ENCODE peak calls at places on chromosomes 1 and 21, in ten cellular contexts. One of them, this sample, is unnamed.

GRCh38 chr21:36282568-36283230 is 37.3 kb upstream of the MORC3 start:
- DNase-seq in A549: no peak
- DNase-seq in GM20000: no peak
- DNase-seq in hepatocyte: no peak
- DNase-seq in neural crest cell: no peak
- DNase-seq in MCF 10A: peak
- DNase-seq in mesothelial cell of epicardium: no peak
- DNase-seq in osteocyte: no peak
- DNase-seq in Peyer's patch: no peak
- DNase-seq in dorsolateral prefrontal cortex: no peak
- DNase-seq in this sample: no peak

GRCh38 chr1:187413770-187414169 is 585.0 kb downstream of the PLA2G4A start:
- DNase-seq in A549: peak
- DNase-seq in GM20000: no peak
- DNase-seq in hepatocyte: no peak
- DNase-seq in neural crest cell: no peak
- DNase-seq in MCF 10A: peak
- DNase-seq in mesothelial cell of epicardium: no peak
- DNase-seq in osteocyte: no peak
- DNase-seq in Peyer's patch: no peak
- DNase-seq in dorsolateral prefrontal cortex: no peak
- DNase-seq in this sample: no peak

GRCh38 chr1:184191181-184191601 is 139.7 kb downstream of the TSEN15 start:
- DNase-seq in A549: no peak
- DNase-seq in GM20000: no peak
- DNase-seq in hepatocyte: peak
- DNase-seq in neural crest cell: no peak
- DNase-seq in MCF 10A: no peak
- DNase-seq in mesothelial cell of epicardium: peak
- DNase-seq in osteocyte: no peak
- DNase-seq in Peyer's patch: peak
- DNase-seq in dorsolateral prefrontal cortex: peak
- DNase-seq in this sample: no peak

GRCh38 chr1:118899340-118899739 is 88.8 kb downstream of the TBX15 start:
- DNase-seq in A549: no peak
- DNase-seq in GM20000: no peak
- DNase-seq in hepatocyte: no peak
- DNase-seq in neural crest cell: no peak
- DNase-seq in MCF 10A: no peak
- DNase-seq in mesothelial cell of epicardium: no peak
- DNase-seq in osteocyte: no peak
- DNase-seq in Peyer's patch: no peak
- DNase-seq in dorsolateral prefrontal cortex: no peak
- DNase-seq in this sample: no peak

GRCh38 chr1:77039739-77040138 is 172.5 kb downstream of the ST6GALNAC5 start:
- DNase-seq in A549: peak
- DNase-seq in GM20000: no peak
- DNase-seq in hepatocyte: peak
- DNase-seq in neural crest cell: no peak
- DNase-seq in MCF 10A: peak
- DNase-seq in mesothelial cell of epicardium: no peak
- DNase-seq in osteocyte: no peak
- DNase-seq in Peyer's patch: no peak
- DNase-seq in dorsolateral prefrontal cortex: peak
- DNase-seq in this sample: no peak

GRCh38 chr1:156797212-156797871 is 19.3 kb downstream of the SH2D2A start:
- DNase-seq in A549: peak
- DNase-seq in GM20000: peak
- DNase-seq in hepatocyte: peak
- DNase-seq in neural crest cell: peak
- DNase-seq in MCF 10A: peak
- DNase-seq in mesothelial cell of epicardium: peak
- DNase-seq in osteocyte: no peak
- DNase-seq in Peyer's patch: peak
- DNase-seq in dorsolateral prefrontal cortex: peak
- DNase-seq in this sample: no peak

GRCh38 chr1:2404142-2404889 is 8.0 kb downstream of the PEX10 start:
- DNase-seq in A549: no peak
- DNase-seq in GM20000: no peak
- DNase-seq in hepatocyte: no peak
- DNase-seq in neural crest cell: no peak
- DNase-seq in MCF 10A: no peak
- DNase-seq in mesothelial cell of epicardium: no peak
- DNase-seq in osteocyte: no peak
- DNase-seq in Peyer's patch: no peak
- DNase-seq in dorsolateral prefrontal cortex: no peak
- DNase-seq in this sample: no peak

GRCh38 chr1:170533331-170533730 is 1.4 kb downstream of the GORAB start:
- DNase-seq in A549: no peak
- DNase-seq in GM20000: no peak
- DNase-seq in hepatocyte: no peak
- DNase-seq in neural crest cell: no peak
- DNase-seq in MCF 10A: no peak
- DNase-seq in mesothelial cell of epicardium: no peak
- DNase-seq in osteocyte: no peak
- DNase-seq in Peyer's patch: no peak
- DNase-seq in dorsolateral prefrontal cortex: no peak
- DNase-seq in this sample: no peak

GRCh38 chr1:66684353-66684752 is 67.9 kb upstream of the DYNLT5 start:
- DNase-seq in A549: no peak
- DNase-seq in GM20000: no peak
- DNase-seq in hepatocyte: no peak
- DNase-seq in neural crest cell: no peak
- DNase-seq in MCF 10A: no peak
- DNase-seq in mesothelial cell of epicardium: no peak
- DNase-seq in osteocyte: no peak
- DNase-seq in Peyer's patch: no peak
- DNase-seq in dorsolateral prefrontal cortex: no peak
- DNase-seq in this sample: no peak

GRCh38 chr1:67817319-67817718 is 15.9 kb downstream of the GNG12 start:
- DNase-seq in A549: no peak
- DNase-seq in GM20000: no peak
- DNase-seq in hepatocyte: peak
- DNase-seq in neural crest cell: no peak
- DNase-seq in MCF 10A: peak
- DNase-seq in mesothelial cell of epicardium: no peak
- DNase-seq in osteocyte: no peak
- DNase-seq in Peyer's patch: peak
- DNase-seq in dorsolateral prefrontal cortex: no peak
- DNase-seq in this sample: no peak

GRCh38 chr1:109773900-109774485 is 10.3 kb upstream of the EPS8L3 start:
- DNase-seq in A549: no peak
- DNase-seq in GM20000: no peak
- DNase-seq in hepatocyte: no peak
- DNase-seq in neural crest cell: no peak
- DNase-seq in MCF 10A: no peak
- DNase-seq in mesothelial cell of epicardium: no peak
- DNase-seq in osteocyte: no peak
- DNase-seq in Peyer's patch: no peak
- DNase-seq in dorsolateral prefrontal cortex: no peak
- DNase-seq in this sample: no peak

GRCh38 chr1:47871799-47872353 is 125.3 kb downstream of the TRABD2B start:
- DNase-seq in A549: peak
- DNase-seq in GM20000: no peak
- DNase-seq in hepatocyte: peak
- DNase-seq in neural crest cell: no peak
- DNase-seq in MCF 10A: peak
- DNase-seq in mesothelial cell of epicardium: no peak
- DNase-seq in osteocyte: no peak
- DNase-seq in Peyer's patch: peak
- DNase-seq in dorsolateral prefrontal cortex: no peak
- DNase-seq in this sample: no peak

GRCh38 chr1:153485880-153486279 is 25.4 kb upstream of the S100A7 start:
- DNase-seq in A549: no peak
- DNase-seq in GM20000: no peak
- DNase-seq in hepatocyte: no peak
- DNase-seq in neural crest cell: no peak
- DNase-seq in MCF 10A: peak
- DNase-seq in mesothelial cell of epicardium: no peak
- DNase-seq in osteocyte: no peak
- DNase-seq in Peyer's patch: no peak
- DNase-seq in dorsolateral prefrontal cortex: no peak
- DNase-seq in this sample: no peak

DNA sequence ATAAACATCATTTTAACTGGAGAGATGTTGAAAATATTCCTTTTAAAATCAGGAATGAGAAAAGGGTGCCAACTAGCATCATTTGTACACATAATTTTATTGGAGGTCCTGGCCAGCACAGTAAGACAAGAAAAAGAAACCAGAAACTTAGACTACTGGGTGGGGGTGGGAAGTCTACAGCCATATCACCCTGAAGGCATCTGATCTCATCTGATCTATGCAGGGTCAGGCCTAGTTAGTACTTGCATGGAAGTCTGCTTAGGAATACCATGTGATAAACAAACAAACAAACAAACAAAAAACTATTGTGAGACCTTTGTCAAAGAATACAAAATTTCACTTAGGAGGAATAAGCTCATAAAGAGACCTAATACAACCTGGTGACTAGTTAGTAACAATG is 54.2 kb downstream of the EIF2B3 start:
- DNase-seq in A549: no peak
- DNase-seq in GM20000: no peak
- DNase-seq in hepatocyte: no peak
- DNase-seq in neural crest cell: no peak
- DNase-seq in MCF 10A: no peak
- DNase-seq in mesothelial cell of epicardium: no peak
- DNase-seq in osteocyte: no peak
- DNase-seq in Peyer's patch: no peak
- DNase-seq in dorsolateral prefrontal cortex: no peak
- DNase-seq in this sample: no peak
- TF ChIP-seq CTCF in A549: no peak
- TF ChIP-seq CTCF in GM20000: no peak
- TF ChIP-seq CTCF in hepatocyte: no peak
- TF ChIP-seq CTCF in neural crest cell: no peak
- TF ChIP-seq CTCF in MCF 10A: no peak
- TF ChIP-seq CTCF in mesothelial cell of epicardium: no peak
- TF ChIP-seq CTCF in osteocyte: no peak
- TF ChIP-seq CTCF in Peyer's patch: no peak
- TF ChIP-seq CTCF in dorsolateral prefrontal cortex: no peak
- TF ChIP-seq CTCF in this sample: no peak

GRCh38 chr21:45223236-45223992 is 64.3 kb downstream of the POFUT2 start:
- DNase-seq in A549: no peak
- DNase-seq in GM20000: no peak
- DNase-seq in hepatocyte: no peak
- DNase-seq in neural crest cell: no peak
- DNase-seq in MCF 10A: no peak
- DNase-seq in mesothelial cell of epicardium: no peak
- DNase-seq in osteocyte: peak
- DNase-seq in Peyer's patch: no peak
- DNase-seq in dorsolateral prefrontal cortex: no peak
- DNase-seq in this sample: no peak
- TF ChIP-seq CTCF in A549: no peak
- TF ChIP-seq CTCF in GM20000: no peak
- TF ChIP-seq CTCF in hepatocyte: no peak
- TF ChIP-seq CTCF in neural crest cell: no peak
- TF ChIP-seq CTCF in MCF 10A: no peak
- TF ChIP-seq CTCF in mesothelial cell of epicardium: no peak
- TF ChIP-seq CTCF in osteocyte: no peak
- TF ChIP-seq CTCF in Peyer's patch: no peak
- TF ChIP-seq CTCF in dorsolateral prefrontal cortex: no peak
- TF ChIP-seq CTCF in this sample: no peak

DNA sequence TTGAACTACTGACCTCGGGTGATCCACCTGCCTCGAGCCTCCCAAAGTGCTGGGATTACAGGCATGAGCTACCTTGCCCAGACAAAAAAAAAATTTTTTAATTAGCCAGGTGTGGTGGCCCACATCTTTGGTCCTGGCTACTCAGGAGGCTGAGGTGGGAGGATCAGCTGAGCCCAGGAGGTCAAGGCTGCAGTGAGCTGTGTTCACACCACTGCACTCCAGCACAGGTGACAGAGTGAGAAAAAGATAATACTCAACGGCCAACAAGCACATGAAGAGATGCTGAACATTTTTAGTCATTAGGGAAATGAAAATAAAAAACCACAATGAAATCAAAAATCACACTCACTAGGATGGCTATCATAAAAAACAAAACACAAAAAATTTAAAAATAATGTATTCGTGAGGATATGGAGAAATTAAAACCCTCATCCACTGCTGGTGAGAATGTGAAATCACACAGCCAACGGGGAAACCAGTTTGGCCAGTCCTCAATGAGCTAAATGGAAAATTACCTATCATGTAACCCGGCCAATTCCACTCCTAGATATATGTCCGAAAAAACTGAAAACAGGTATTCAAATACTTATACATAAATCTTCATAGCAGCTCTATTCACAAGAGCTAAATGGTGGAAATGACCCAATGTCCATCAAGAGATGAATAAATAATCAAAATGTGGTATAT is 41.2 kb downstream of the ENAH start:
- DNase-seq in A549: no peak
- DNase-seq in GM20000: no peak
- DNase-seq in hepatocyte: no peak
- DNase-seq in neural crest cell: no peak
- DNase-seq in MCF 10A: no peak
- DNase-seq in mesothelial cell of epicardium: no peak
- DNase-seq in osteocyte: no peak
- DNase-seq in Peyer's patch: no peak
- DNase-seq in dorsolateral prefrontal cortex: no peak
- DNase-seq in this sample: no peak
- TF ChIP-seq CTCF in A549: no peak
- TF ChIP-seq CTCF in GM20000: no peak
- TF ChIP-seq CTCF in hepatocyte: no peak
- TF ChIP-seq CTCF in neural crest cell: no peak
- TF ChIP-seq CTCF in MCF 10A: no peak
- TF ChIP-seq CTCF in mesothelial cell of epicardium: no peak
- TF ChIP-seq CTCF in osteocyte: no peak
- TF ChIP-seq CTCF in Peyer's patch: no peak
- TF ChIP-seq CTCF in dorsolateral prefrontal cortex: no peak
- TF ChIP-seq CTCF in this sample: no peak

GRCh38 chr1:9858293-9859035 is 34.7 kb upstream of the CLSTN1 start:
- DNase-seq in A549: no peak
- DNase-seq in GM20000: no peak
- DNase-seq in hepatocyte: no peak
- DNase-seq in neural crest cell: no peak
- DNase-seq in MCF 10A: no peak
- DNase-seq in mesothelial cell of epicardium: no peak
- DNase-seq in osteocyte: no peak
- DNase-seq in Peyer's patch: no peak
- DNase-seq in dorsolateral prefrontal cortex: no peak
- DNase-seq in this sample: no peak

GRCh38 chr1:9860887-9861286 is 37.1 kb upstream of the CLSTN1 start:
- DNase-seq in A549: no peak
- DNase-seq in GM20000: no peak
- DNase-seq in hepatocyte: no peak
- DNase-seq in neural crest cell: no peak
- DNase-seq in MCF 10A: no peak
- DNase-seq in mesothelial cell of epicardium: no peak
- DNase-seq in osteocyte: no peak
- DNase-seq in Peyer's patch: no peak
- DNase-seq in dorsolateral prefrontal cortex: no peak
- DNase-seq in this sample: no peak

GRCh38 chr1:9859252-9860014 is 35.7 kb upstream of the CLSTN1 start:
- DNase-seq in A549: no peak
- DNase-seq in GM20000: no peak
- DNase-seq in hepatocyte: no peak
- DNase-seq in neural crest cell: no peak
- DNase-seq in MCF 10A: no peak
- DNase-seq in mesothelial cell of epicardium: no peak
- DNase-seq in osteocyte: no peak
- DNase-seq in Peyer's patch: no peak
- DNase-seq in dorsolateral prefrontal cortex: no peak
- DNase-seq in this sample: no peak

GRCh38 chr1:9863371-9863770 is 39.6 kb upstream of the CLSTN1 start:
- DNase-seq in A549: no peak
- DNase-seq in GM20000: no peak
- DNase-seq in hepatocyte: no peak
- DNase-seq in neural crest cell: no peak
- DNase-seq in MCF 10A: no peak
- DNase-seq in mesothelial cell of epicardium: no peak
- DNase-seq in osteocyte: no peak
- DNase-seq in Peyer's patch: no peak
- DNase-seq in dorsolateral prefrontal cortex: no peak
- DNase-seq in this sample: no peak

GRCh38 chr1:9861371-9861770 is 37.6 kb upstream of the CLSTN1 start:
- DNase-seq in A549: no peak
- DNase-seq in GM20000: no peak
- DNase-seq in hepatocyte: no peak
- DNase-seq in neural crest cell: no peak
- DNase-seq in MCF 10A: no peak
- DNase-seq in mesothelial cell of epicardium: no peak
- DNase-seq in osteocyte: no peak
- DNase-seq in Peyer's patch: no peak
- DNase-seq in dorsolateral prefrontal cortex: no peak
- DNase-seq in this sample: no peak
- TF ChIP-seq CTCF in A549: no peak
- TF ChIP-seq CTCF in GM20000: no peak
- TF ChIP-seq CTCF in hepatocyte: no peak
- TF ChIP-seq CTCF in neural crest cell: no peak
- TF ChIP-seq CTCF in MCF 10A: no peak
- TF ChIP-seq CTCF in mesothelial cell of epicardium: no peak
- TF ChIP-seq CTCF in osteocyte: no peak
- TF ChIP-seq CTCF in Peyer's patch: no peak
- TF ChIP-seq CTCF in dorsolateral prefrontal cortex: no peak
- TF ChIP-seq CTCF in this sample: no peak